ENCODE peak calls at places on chromosomes 11 and 22, in ten cellular contexts. T is breast epithelium, B is activated B cell treated with CpG ODN at 0.5 μM for 24 hours, L is cardiac muscle cell, C is endothelial cell of umbilical vein, F is stomach, R is GM12865, U is kidney, Y is A549, E is mammary epithelial cell. M is an unnamed sample.

GRCh38 chr11:128365044-128365443 is 222.3 kb downstream of the ETS1 start:
- DNase-seq in T (no peak), E (peak), R (peak), Y (peak), L (peak), U (no peak), C (peak), F (no peak), B (no peak), M (no peak)

GRCh38 chr11:78784321-78785061 is 209.8 kb upstream of the NARS2 start:
- DNase-seq in T (no peak), Y (no peak), F (no peak), B (no peak), U (no peak), E (peak), R (no peak), C (no peak), L (no peak), M (no peak)

GRCh38 chr11:74948546-74948897 is 369 bp downstream of the XRRA1 start:
- DNase-seq in U (no peak), L (no peak), R (no peak), Y (peak), B (no peak), E (no peak), F (no peak), T (no peak), C (no peak), M (no peak)

GRCh38 chr22:37021041-37021440 is 1.5 kb downstream of the MPST start:
- DNase-seq in U (no peak), L (no peak), T (no peak), R (no peak), E (no peak), Y (no peak), F (no peak), B (no peak), C (no peak), M (no peak)

GRCh38 chr11:128550261-128550821 is 37.0 kb downstream of the ETS1 start:
- DNase-seq in R (no peak), U (no peak), F (no peak), E (no peak), L (peak), B (no peak), C (no peak), T (no peak), Y (no peak), M (no peak)

GRCh38 chr22:47835726-47836125 is 1073.3 kb downstream of the TBC1D22A start:
- DNase-seq in E (peak), L (no peak), B (no peak), F (no peak), T (no peak), R (no peak), C (no peak), Y (peak), U (no peak), M (no peak)

GRCh38 chr22:23608583-23608982 is 23.5 kb downstream of the DRICH1 start:
- DNase-seq in T (no peak), Y (no peak), F (no peak), L (peak), C (no peak), E (no peak), B (no peak), R (no peak), U (no peak), M (no peak)

GRCh38 chr22:42366815-42367581 is 65.2 kb downstream of the NFAM1 start:
- DNase-seq in E (no peak), B (no peak), R (no peak), C (no peak), U (no peak), Y (no peak), T (peak), F (peak), L (no peak), M (no peak)

GRCh38 chr22:36447634-36448033 is 33.8 kb downstream of the TXN2 start:
- DNase-seq in C (no peak), B (no peak), T (no peak), E (no peak), L (no peak), U (no peak), Y (no peak), F (no peak), R (no peak), M (no peak)

GRCh38 chr11:83317757-83318548 is 31.8 kb upstream of the CCDC90B start:
- DNase-seq in L (no peak), T (no peak), Y (no peak), E (peak), R (no peak), C (no peak), F (no peak), B (no peak), U (no peak), M (no peak)

GRCh38 chr11:19571906-19572305 is 140.7 kb upstream of the NAV2 start:
- DNase-seq in R (no peak), B (no peak), E (no peak), U (no peak), T (no peak), F (no peak), C (no peak), L (no peak), Y (no peak), M (no peak)

GRCh38 chr11:12381875-12382274 is 4.5 kb downstream of the PARVA start:
- DNase-seq in F (no peak), E (no peak), R (no peak), B (no peak), U (no peak), Y (no peak), L (no peak), C (no peak), T (no peak), M (no peak)

GRCh38 chr11:24391165-24391564 is 105.7 kb upstream of the LUZP2 start:
- DNase-seq in B (no peak), R (no peak), Y (peak), L (no peak), F (no peak), C (no peak), T (no peak), U (no peak), E (peak), M (no peak)

GRCh38 chr22:29308791-29309262 is 2.4 kb downstream of the GAS2L1 start:
- DNase-seq in Y (no peak), R (peak), U (no peak), F (no peak), C (peak), T (no peak), L (no peak), B (no peak), E (peak), M (no peak)

GRCh38 chr11:19674420-19674819 is 38.2 kb upstream of the NAV2 start:
- DNase-seq in U (no peak), R (no peak), F (no peak), Y (no peak), C (no peak), T (peak), B (no peak), L (peak), E (peak), M (no peak)

GRCh38 chr11:2975594-2975993 is 16.5 kb downstream of the NAP1L4 start:
- DNase-seq in L (no peak), R (peak), U (no peak), C (no peak), T (no peak), Y (peak), E (no peak), B (no peak), F (peak), M (no peak)

GRCh38 chr11:68761801-68762200 is 10.5 kb upstream of the TESMIN start:
- DNase-seq in B (no peak), F (no peak), C (no peak), U (no peak), E (no peak), L (no peak), Y (no peak), T (no peak), R (no peak), M (no peak)

GRCh38 chr11:11992257-11992690 is 16.2 kb downstream of the DKK3 start:
- DNase-seq in Y (peak), B (no peak), U (no peak), T (no peak), C (no peak), E (peak), F (peak), L (peak), R (no peak), M (no peak)

GRCh38 chr11:10908215-10908990 is 50.5 kb upstream of the ZBED5 start:
- DNase-seq in L (no peak), F (no peak), E (peak), B (no peak), U (no peak), C (no peak), R (no peak), Y (peak), T (peak), M (no peak)

GRCh38 chr11:130979386-130979972 is 63.2 kb upstream of the SNX19 start:
- DNase-seq in U (no peak), C (peak), F (no peak), L (peak), T (no peak), E (peak), Y (peak), R (peak), B (no peak), M (no peak)

GRCh38 chr22:36386900-36387663 is 685 bp downstream of the MYH9 start:
- DNase-seq in E (no peak), R (peak), B (peak), F (peak), T (no peak), Y (no peak), C (peak), L (no peak), U (peak), M (peak)

GRCh38 chr11:17839450-17839849 is 104.9 kb downstream of the KCNC1 start:
- DNase-seq in L (no peak), U (no peak), E (no peak), Y (no peak), C (no peak), R (no peak), T (no peak), F (no peak), B (no peak), M (no peak)

GRCh38 chr11:17839973-17840611 is 105.5 kb downstream of the KCNC1 start:
- DNase-seq in Y (no peak), R (no peak), E (peak), F (no peak), C (no peak), L (no peak), T (no peak), B (no peak), U (no peak), M (no peak)

DNA sequence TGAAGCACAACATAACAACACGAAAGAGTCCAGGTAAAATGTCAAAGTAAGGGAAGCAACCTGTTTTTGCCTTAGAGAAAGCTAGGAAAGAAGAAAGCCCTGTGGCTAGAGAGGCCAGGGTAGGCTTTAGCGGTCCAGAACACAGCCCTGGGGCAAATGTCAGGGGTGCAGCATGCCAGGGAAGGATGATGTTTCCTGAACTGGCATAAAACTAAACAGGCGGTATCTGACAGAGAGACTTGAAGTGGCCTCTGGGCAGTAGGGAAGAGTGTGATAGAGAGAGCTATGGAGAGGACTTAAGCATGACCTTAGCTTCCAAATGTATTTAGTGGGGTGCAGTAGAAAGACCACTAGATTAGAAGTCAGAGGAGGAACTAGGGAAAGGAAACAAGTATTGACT is 103.5 kb downstream of the KCNC1 start:
- DNase-seq in T (no peak), U (no peak), E (no peak), B (no peak), R (no peak), L (no peak), C (no peak), F (no peak), Y (no peak), M (no peak)
- TF ChIP-seq CTCF in T (no peak), U (no peak), E (no peak), B (no peak), R (no peak), L (no peak), C (no peak), F (no peak), Y (no peak), M (no peak)

GRCh38 chr22:44359496-44360110 is 46.9 kb upstream of the SHISAL1 start:
- DNase-seq in B (no peak), R (no peak), E (no peak), C (no peak), T (no peak), F (no peak), L (no peak), Y (no peak), U (peak), M (peak)
- TF ChIP-seq CTCF in B (no peak), R (no peak), E (no peak), C (no peak), T (no peak), F (no peak), L (no peak), Y (no peak), U (no peak), M (no peak)

GRCh38 chr11:1765871-1766718 is 2.4 kb upstream of the CTSD start:
- DNase-seq in Y (no peak), L (no peak), U (peak), E (no peak), F (no peak), R (no peak), C (no peak), T (no peak), B (no peak), M (peak)
- TF ChIP-seq CTCF in Y (no peak), L (peak), U (no peak), E (no peak), F (no peak), R (peak), C (no peak), T (no peak), B (no peak), M (no peak)

DNA sequence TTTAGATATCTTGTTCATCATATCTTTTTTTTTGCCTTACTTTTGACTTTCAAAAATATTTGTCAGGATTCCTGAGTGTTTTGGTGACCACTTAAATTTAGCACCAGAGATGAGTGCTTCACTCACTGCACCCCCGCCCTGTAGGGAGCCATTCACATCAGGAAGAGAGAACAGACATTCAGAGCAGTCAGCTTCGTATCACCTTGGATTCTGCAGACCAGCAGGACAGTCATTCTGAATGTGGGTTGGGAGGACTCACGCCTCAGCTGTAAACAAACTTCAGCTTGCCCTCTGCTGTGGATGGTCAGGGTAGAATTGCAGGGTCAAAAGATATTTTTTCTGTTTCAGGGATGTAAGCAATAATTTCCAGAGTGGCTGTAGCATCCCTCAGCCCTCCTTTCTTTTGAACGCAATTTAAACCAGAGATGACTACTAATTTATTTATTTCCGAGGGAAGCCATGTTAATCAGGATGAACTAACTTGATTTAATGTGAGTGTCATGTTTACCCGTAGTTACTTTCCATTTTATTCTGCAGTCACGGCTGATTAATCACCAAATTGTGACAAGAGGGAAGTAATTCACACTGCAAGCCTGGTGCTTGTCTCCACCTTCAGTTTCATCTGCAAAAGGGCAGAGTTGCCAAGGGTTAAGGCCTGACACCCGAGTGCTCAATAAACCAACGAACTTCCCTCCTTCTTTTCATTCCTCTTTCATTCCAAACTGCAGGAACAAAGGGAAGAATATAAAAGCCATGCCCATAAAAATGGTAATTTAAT is 174.2 kb upstream of the DDI1 start:
- DNase-seq in R (peak), C (no peak), Y (no peak), B (no peak), F (no peak), U (no peak), E (no peak), T (no peak), L (no peak), M (no peak)
- TF ChIP-seq CTCF in R (no peak), C (no peak), Y (no peak), B (no peak), F (no peak), U (no peak), E (no peak), T (no peak), L (no peak), M (no peak)

GRCh38 chr11:6794637-6795036 is 4.9 kb downstream of the OR6A2 start:
- DNase-seq in F (no peak), T (no peak), E (no peak), C (no peak), L (no peak), Y (no peak), B (no peak), U (no peak), R (no peak), M (no peak)
- TF ChIP-seq CTCF in F (no peak), T (no peak), E (no peak), C (no peak), L (no peak), Y (no peak), B (no peak), U (no peak), R (no peak), M (no peak)

GRCh38 chr11:64857485-64857884 is 13.0 kb upstream of the CDC42BPG start:
- DNase-seq in E (no peak), U (no peak), T (no peak), F (no peak), C (no peak), R (no peak), Y (no peak), L (no peak), B (no peak), M (no peak)

GRCh38 chr11:64856382-64857227 is 12.2 kb upstream of the CDC42BPG start:
- DNase-seq in U (peak), Y (peak), B (peak), E (peak), L (no peak), T (peak), C (peak), F (peak), R (peak), M (no peak)

GRCh38 chr11:64854157-64854533 is 9.7 kb upstream of the CDC42BPG start:
- DNase-seq in T (no peak), Y (no peak), E (no peak), L (no peak), B (no peak), U (no peak), F (no peak), R (no peak), C (no peak), M (no peak)

GRCh38 chr11:64854534-64855502 is 10.4 kb upstream of the CDC42BPG start:
- DNase-seq in R (no peak), U (peak), C (peak), F (peak), Y (peak), E (peak), L (no peak), B (no peak), T (peak), M (no peak)

GRCh38 chr11:64855596-64856304 is 11.3 kb upstream of the CDC42BPG start:
- DNase-seq in T (no peak), R (no peak), Y (no peak), F (no peak), E (no peak), L (no peak), B (no peak), U (no peak), C (no peak), M (no peak)
- TF ChIP-seq CTCF in T (no peak), R (no peak), Y (no peak), F (no peak), E (no peak), L (no peak), B (no peak), U (no peak), C (no peak), M (no peak)